ENCODE peak calls at places on chromosomes 11 and 22, in five cellular contexts. R is fibroblast of mammary gland, N is AG09309, I is neural progenitor cell, E is astrocyte of the spinal cord. D is an unnamed sample.

GRCh38 chr11:22555901-22556300 is 69.7 kb downstream of the FANCF start:
- DNase-seq in R (no peak), N (no peak), I (no peak), E (no peak), D (no peak)

GRCh38 chr11:83181815-83182214 is 11.7 kb upstream of the ANKRD42 start:
- DNase-seq in R (no peak), N (no peak), I (no peak), E (no peak), D (no peak)

GRCh38 chr11:111388431-111388830 is 9.4 kb upstream of the POU2AF1 start:
- DNase-seq in R (no peak), N (no peak), I (peak), E (no peak), D (no peak)

GRCh38 chr11:128909438-128910125 is 18.4 kb downstream of the KCNJ5 start:
- DNase-seq in R (no peak), N (no peak), I (no peak), E (no peak), D (no peak)

GRCh38 chr22:41096391-41096790 is 4.0 kb downstream of the EP300 start:
- DNase-seq in R (no peak), N (no peak), I (no peak), E (no peak), D (no peak)

GRCh38 chr11:33869511-33870422 is 22.1 kb downstream of the LMO2 start:
- DNase-seq in R (peak), N (no peak), I (peak), E (peak), D (peak)

GRCh38 chr11:15826008-15826650 is 530.2 kb downstream of the SOX6 start:
- DNase-seq in R (no peak), N (no peak), I (no peak), E (no peak), D (no peak)

GRCh38 chr11:17578958-17579357 is 31.9 kb downstream of the OTOG start:
- DNase-seq in R (no peak), N (no peak), I (no peak), E (no peak), D (no peak)

GRCh38 chr22:40040927-40041326 is 46.2 kb downstream of the FAM83F start:
- DNase-seq in R (peak), N (no peak), I (no peak), E (peak), D (no peak)

GRCh38 chr11:119832536-119832935 is 103.5 kb upstream of the NECTIN1 start:
- DNase-seq in R (peak), N (peak), I (peak), E (no peak), D (peak)

GRCh38 chr22:44111562-44112155 is 69.1 kb upstream of the PARVG start:
- DNase-seq in R (no peak), N (no peak), I (no peak), E (no peak), D (no peak)

GRCh38 chr11:94493443-94494199 is at the start of the genes ANKRD49 and MRE11:
- DNase-seq in R (peak), N (peak), I (peak), E (peak), D (peak)

GRCh38 chr11:17257200-17257599 is 19.3 kb upstream of the NUCB2 start:
- DNase-seq in R (peak), N (no peak), I (no peak), E (peak), D (no peak)

GRCh38 chr11:123125169-123125568 is 63.2 kb upstream of the HSPA8 start:
- DNase-seq in R (no peak), N (no peak), I (no peak), E (no peak), D (no peak)

DNA sequence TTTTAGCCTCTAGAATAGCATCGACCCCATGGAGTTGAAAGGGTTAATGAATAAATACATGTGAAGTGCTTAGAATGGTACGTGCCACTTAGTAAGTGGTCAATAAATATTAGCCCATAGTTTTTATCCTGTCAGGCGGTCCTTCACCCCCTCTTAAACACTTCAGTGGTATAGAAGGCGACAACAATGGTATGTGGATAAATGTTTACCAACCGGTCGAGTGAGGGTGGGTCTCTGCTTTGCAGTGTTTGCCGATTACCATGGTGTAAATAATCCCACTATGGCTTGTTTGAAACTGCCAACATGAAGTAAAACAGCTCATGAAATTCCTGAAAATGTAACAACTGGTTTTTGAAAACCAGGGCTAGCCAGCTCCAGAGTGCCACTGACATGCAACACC is 541.2 kb downstream of the BUD13 start:
- DNase-seq in R (no peak), N (no peak), I (no peak), E (no peak), D (no peak)
- H3K4me3 ChIP-seq in R (no peak), N (no peak), I (no peak), E (no peak), D (no peak)

GRCh38 chr11:116772443-116773202 is at the start of gene BUD13:
- DNase-seq in R (peak), N (no peak), I (peak), E (peak), D (peak)

GRCh38 chr11:116774661-116775060 is 1.9 kb upstream of the BUD13 start:
- DNase-seq in R (no peak), N (no peak), I (no peak), E (no peak), D (no peak)

GRCh38 chr11:116773203-116774112 is 671 bp upstream of the BUD13 start:
- DNase-seq in R (no peak), N (no peak), I (no peak), E (peak), D (no peak)

GRCh38 chr11:116775975-116776374 is 3.2 kb upstream of the BUD13 start:
- DNase-seq in R (no peak), N (no peak), I (no peak), E (no peak), D (no peak)

GRCh38 chr11:116771935-116772334 is 852 bp downstream of the BUD13 start:
- DNase-seq in R (no peak), N (no peak), I (no peak), E (no peak), D (no peak)
- H3K4me3 ChIP-seq in R (peak), N (peak), I (peak), E (peak), D (peak)

GRCh38 chr11:31808268-31808667 is 2.9 kb downstream of the PAX6 start:
- DNase-seq in R (no peak), N (no peak), I (no peak), E (no peak), D (no peak)

GRCh38 chr11:31809857-31810778 is 1.0 kb downstream of the PAX6 start:
- DNase-seq in R (peak), N (no peak), I (peak), E (peak), D (no peak)

GRCh38 chr11:31810779-31811647 is at the start of gene PAX6:
- DNase-seq in R (peak), N (no peak), I (peak), E (peak), D (no peak)

GRCh38 chr11:31808721-31809542 is 2.2 kb downstream of the PAX6 start:
- DNase-seq in R (no peak), N (no peak), I (peak), E (no peak), D (no peak)

GRCh38 chr11:31809543-31809856 is 1.6 kb downstream of the PAX6 start:
- DNase-seq in R (no peak), N (no peak), I (no peak), E (no peak), D (no peak)
- H3K4me3 ChIP-seq in R (no peak), N (no peak), I (peak), E (peak), D (no peak)

GRCh38 chr22:18970948-18971315 is 34.8 kb upstream of the PRODH start:
- DNase-seq in R (no peak), N (no peak), I (peak), E (no peak), D (no peak)

GRCh38 chr22:18973264-18974031 is 37.4 kb upstream of the PRODH start:
- DNase-seq in R (no peak), N (no peak), I (peak), E (no peak), D (no peak)

GRCh38 chr22:18970180-18970947 is 34.3 kb upstream of the PRODH start:
- DNase-seq in R (no peak), N (no peak), I (peak), E (no peak), D (peak)

GRCh38 chr22:18968011-18968749 is 32.1 kb upstream of the PRODH start:
- DNase-seq in R (peak), N (no peak), I (peak), E (no peak), D (no peak)

GRCh38 chr22:18971321-18971751 is 35.2 kb upstream of the PRODH start:
- DNase-seq in R (no peak), N (no peak), I (no peak), E (no peak), D (no peak)
- H3K4me3 ChIP-seq in R (no peak), N (no peak), I (peak), E (no peak), D (peak)

D was measured in WERI-Rb-1.